ENCODE peak calls at places on chromosomes 13 and 19, in six cellular contexts. One of them, this sample, is unnamed.

GRCh38 chr19:3538965-3539742 is at the start of gene TEKTIP1:
- DNase-seq in activated CD4-positive, alpha-beta T cell treated with anti-CD3 and anti-CD28 coated beads, Interleukin-2, amount 50 U/mL, for 1 hour: no peak
- DNase-seq in activated B cell treated with CpG ODN at 0.5 μM for 24 hours: no peak
- DNase-seq in stimulated activated CD8-positive, alpha-beta memory T cell treated with anti-CD3 and anti-CD28 coated beads, Interleukin-7, amount 100 ng/mL, for 4 hours: no peak
- DNase-seq in iPS-NIHi11: peak; percentile 70
- DNase-seq in breast epithelium: no peak
- DNase-seq in this sample: no peak

GRCh38 chr13:80215368-80215767 is 125.6 kb downstream of the SPRY2 start:
- DNase-seq in stimulated activated CD8-positive, alpha-beta memory T cell treated with anti-CD3 and anti-CD28 coated beads, Interleukin-7, amount 100 ng/mL, for 4 hours: no peak
- DNase-seq in activated CD4-positive, alpha-beta T cell treated with anti-CD3 and anti-CD28 coated beads, Interleukin-2, amount 50 U/mL, for 1 hour: no peak
- DNase-seq in breast epithelium: no peak
- DNase-seq in activated B cell treated with CpG ODN at 0.5 μM for 24 hours: no peak
- DNase-seq in iPS-NIHi11: no peak
- DNase-seq in this sample: no peak

GRCh38 chr13:105969761-105970160 is 565.7 kb downstream of the EFNB2 start:
- DNase-seq in breast epithelium: no peak
- DNase-seq in iPS-NIHi11: no peak
- DNase-seq in stimulated activated CD8-positive, alpha-beta memory T cell treated with anti-CD3 and anti-CD28 coated beads, Interleukin-7, amount 100 ng/mL, for 4 hours: no peak
- DNase-seq in activated CD4-positive, alpha-beta T cell treated with anti-CD3 and anti-CD28 coated beads, Interleukin-2, amount 50 U/mL, for 1 hour: no peak
- DNase-seq in activated B cell treated with CpG ODN at 0.5 μM for 24 hours: no peak
- DNase-seq in this sample: no peak

GRCh38 chr19:3184847-3185481 is 766 bp upstream of the NCLN start:
- DNase-seq in iPS-NIHi11: no peak
- DNase-seq in activated CD4-positive, alpha-beta T cell treated with anti-CD3 and anti-CD28 coated beads, Interleukin-2, amount 50 U/mL, for 1 hour: peak; percentile 68
- DNase-seq in activated B cell treated with CpG ODN at 0.5 μM for 24 hours: no peak
- DNase-seq in stimulated activated CD8-positive, alpha-beta memory T cell treated with anti-CD3 and anti-CD28 coated beads, Interleukin-7, amount 100 ng/mL, for 4 hours: no peak
- DNase-seq in breast epithelium: peak; percentile 69
- DNase-seq in this sample: no peak

GRCh38 chr19:34507414-34508067 is 26.0 kb downstream of the WTIP start:
- DNase-seq in activated CD4-positive, alpha-beta T cell treated with anti-CD3 and anti-CD28 coated beads, Interleukin-2, amount 50 U/mL, for 1 hour: no peak
- DNase-seq in iPS-NIHi11: no peak
- DNase-seq in stimulated activated CD8-positive, alpha-beta memory T cell treated with anti-CD3 and anti-CD28 coated beads, Interleukin-7, amount 100 ng/mL, for 4 hours: no peak
- DNase-seq in activated B cell treated with CpG ODN at 0.5 μM for 24 hours: no peak
- DNase-seq in breast epithelium: peak; percentile 7
- DNase-seq in this sample: no peak

GRCh38 chr13:27977476-27978300 is 8.6 kb upstream of the CDX2 start:
- DNase-seq in iPS-NIHi11: no peak
- DNase-seq in activated B cell treated with CpG ODN at 0.5 μM for 24 hours: no peak
- DNase-seq in activated CD4-positive, alpha-beta T cell treated with anti-CD3 and anti-CD28 coated beads, Interleukin-2, amount 50 U/mL, for 1 hour: no peak
- DNase-seq in stimulated activated CD8-positive, alpha-beta memory T cell treated with anti-CD3 and anti-CD28 coated beads, Interleukin-7, amount 100 ng/mL, for 4 hours: no peak
- DNase-seq in breast epithelium: no peak
- DNase-seq in this sample: no peak

GRCh38 chr13:40485611-40486517 is 180.6 kb downstream of the FOXO1 start:
- DNase-seq in activated CD4-positive, alpha-beta T cell treated with anti-CD3 and anti-CD28 coated beads, Interleukin-2, amount 50 U/mL, for 1 hour: peak; percentile 67
- DNase-seq in iPS-NIHi11: no peak
- DNase-seq in activated B cell treated with CpG ODN at 0.5 μM for 24 hours: no peak
- DNase-seq in stimulated activated CD8-positive, alpha-beta memory T cell treated with anti-CD3 and anti-CD28 coated beads, Interleukin-7, amount 100 ng/mL, for 4 hours: peak; percentile 43
- DNase-seq in breast epithelium: no peak
- DNase-seq in this sample: no peak

GRCh38 chr13:110949628-110950027 is 34.8 kb upstream of the ANKRD10 start:
- DNase-seq in stimulated activated CD8-positive, alpha-beta memory T cell treated with anti-CD3 and anti-CD28 coated beads, Interleukin-7, amount 100 ng/mL, for 4 hours: no peak
- DNase-seq in activated CD4-positive, alpha-beta T cell treated with anti-CD3 and anti-CD28 coated beads, Interleukin-2, amount 50 U/mL, for 1 hour: no peak
- DNase-seq in breast epithelium: no peak
- DNase-seq in activated B cell treated with CpG ODN at 0.5 μM for 24 hours: no peak
- DNase-seq in iPS-NIHi11: no peak
- DNase-seq in this sample: no peak

GRCh38 chr13:51488212-51488611 is 35.4 kb upstream of the INTS6 start:
- DNase-seq in breast epithelium: no peak
- DNase-seq in activated B cell treated with CpG ODN at 0.5 μM for 24 hours: no peak
- DNase-seq in iPS-NIHi11: no peak
- DNase-seq in activated CD4-positive, alpha-beta T cell treated with anti-CD3 and anti-CD28 coated beads, Interleukin-2, amount 50 U/mL, for 1 hour: no peak
- DNase-seq in stimulated activated CD8-positive, alpha-beta memory T cell treated with anti-CD3 and anti-CD28 coated beads, Interleukin-7, amount 100 ng/mL, for 4 hours: no peak
- DNase-seq in this sample: no peak

GRCh38 chr19:38697197-38697596 is 47.1 kb downstream of the CAPN12 start:
- DNase-seq in activated CD4-positive, alpha-beta T cell treated with anti-CD3 and anti-CD28 coated beads, Interleukin-2, amount 50 U/mL, for 1 hour: no peak
- DNase-seq in iPS-NIHi11: no peak
- DNase-seq in activated B cell treated with CpG ODN at 0.5 μM for 24 hours: no peak
- DNase-seq in breast epithelium: no peak
- DNase-seq in stimulated activated CD8-positive, alpha-beta memory T cell treated with anti-CD3 and anti-CD28 coated beads, Interleukin-7, amount 100 ng/mL, for 4 hours: no peak
- DNase-seq in this sample: no peak

GRCh38 chr19:681029-681626 is 4.9 kb downstream of the FSTL3 start:
- DNase-seq in stimulated activated CD8-positive, alpha-beta memory T cell treated with anti-CD3 and anti-CD28 coated beads, Interleukin-7, amount 100 ng/mL, for 4 hours: no peak
- DNase-seq in activated B cell treated with CpG ODN at 0.5 μM for 24 hours: no peak
- DNase-seq in activated CD4-positive, alpha-beta T cell treated with anti-CD3 and anti-CD28 coated beads, Interleukin-2, amount 50 U/mL, for 1 hour: peak; percentile 93
- DNase-seq in breast epithelium: no peak
- DNase-seq in iPS-NIHi11: peak; percentile 88
- DNase-seq in this sample: no peak

GRCh38 chr13:20428666-20429644 is 96.7 kb downstream of the CRYL1 start:
- DNase-seq in activated B cell treated with CpG ODN at 0.5 μM for 24 hours: no peak
- DNase-seq in iPS-NIHi11: no peak
- DNase-seq in activated CD4-positive, alpha-beta T cell treated with anti-CD3 and anti-CD28 coated beads, Interleukin-2, amount 50 U/mL, for 1 hour: no peak
- DNase-seq in breast epithelium: no peak
- DNase-seq in stimulated activated CD8-positive, alpha-beta memory T cell treated with anti-CD3 and anti-CD28 coated beads, Interleukin-7, amount 100 ng/mL, for 4 hours: no peak
- DNase-seq in this sample: no peak

GRCh38 chr19:51407631-51408131 is 9.8 kb downstream of the SIGLEC10 start:
- DNase-seq in activated CD4-positive, alpha-beta T cell treated with anti-CD3 and anti-CD28 coated beads, Interleukin-2, amount 50 U/mL, for 1 hour: no peak
- DNase-seq in breast epithelium: no peak
- DNase-seq in iPS-NIHi11: peak; percentile 51
- DNase-seq in stimulated activated CD8-positive, alpha-beta memory T cell treated with anti-CD3 and anti-CD28 coated beads, Interleukin-7, amount 100 ng/mL, for 4 hours: no peak
- DNase-seq in activated B cell treated with CpG ODN at 0.5 μM for 24 hours: no peak
- DNase-seq in this sample: no peak

GRCh38 chr19:47419037-47419783 is at the start of gene MEIS3:
- DNase-seq in stimulated activated CD8-positive, alpha-beta memory T cell treated with anti-CD3 and anti-CD28 coated beads, Interleukin-7, amount 100 ng/mL, for 4 hours: no peak
- DNase-seq in breast epithelium: no peak
- DNase-seq in activated B cell treated with CpG ODN at 0.5 μM for 24 hours: no peak
- DNase-seq in iPS-NIHi11: peak; percentile 56
- DNase-seq in activated CD4-positive, alpha-beta T cell treated with anti-CD3 and anti-CD28 coated beads, Interleukin-2, amount 50 U/mL, for 1 hour: no peak
- DNase-seq in this sample: no peak

GRCh38 chr13:71274923-71275593 is 591.9 kb downstream of the DACH1 start:
- DNase-seq in stimulated activated CD8-positive, alpha-beta memory T cell treated with anti-CD3 and anti-CD28 coated beads, Interleukin-7, amount 100 ng/mL, for 4 hours: no peak
- DNase-seq in breast epithelium: no peak
- DNase-seq in iPS-NIHi11: no peak
- DNase-seq in activated CD4-positive, alpha-beta T cell treated with anti-CD3 and anti-CD28 coated beads, Interleukin-2, amount 50 U/mL, for 1 hour: no peak
- DNase-seq in activated B cell treated with CpG ODN at 0.5 μM for 24 hours: no peak
- DNase-seq in this sample: no peak

GRCh38 chr13:95607363-95607762 is 37.1 kb downstream of the DZIP1 start:
- DNase-seq in iPS-NIHi11: no peak
- DNase-seq in activated CD4-positive, alpha-beta T cell treated with anti-CD3 and anti-CD28 coated beads, Interleukin-2, amount 50 U/mL, for 1 hour: no peak
- DNase-seq in breast epithelium: no peak
- DNase-seq in stimulated activated CD8-positive, alpha-beta memory T cell treated with anti-CD3 and anti-CD28 coated beads, Interleukin-7, amount 100 ng/mL, for 4 hours: no peak
- DNase-seq in activated B cell treated with CpG ODN at 0.5 μM for 24 hours: no peak
- DNase-seq in this sample: no peak

GRCh38 chr13:37597477-37597876 is 1.1 kb downstream of the POSTN start:
- DNase-seq in stimulated activated CD8-positive, alpha-beta memory T cell treated with anti-CD3 and anti-CD28 coated beads, Interleukin-7, amount 100 ng/mL, for 4 hours: no peak
- DNase-seq in iPS-NIHi11: no peak
- DNase-seq in activated CD4-positive, alpha-beta T cell treated with anti-CD3 and anti-CD28 coated beads, Interleukin-2, amount 50 U/mL, for 1 hour: no peak
- DNase-seq in activated B cell treated with CpG ODN at 0.5 μM for 24 hours: no peak
- DNase-seq in breast epithelium: no peak
- DNase-seq in this sample: no peak

GRCh38 chr13:114015608-114016295 is 41.9 kb upstream of the C13orf46 start:
- DNase-seq in activated CD4-positive, alpha-beta T cell treated with anti-CD3 and anti-CD28 coated beads, Interleukin-2, amount 50 U/mL, for 1 hour: no peak
- DNase-seq in iPS-NIHi11: no peak
- DNase-seq in activated B cell treated with CpG ODN at 0.5 μM for 24 hours: no peak
- DNase-seq in breast epithelium: peak; percentile 48
- DNase-seq in stimulated activated CD8-positive, alpha-beta memory T cell treated with anti-CD3 and anti-CD28 coated beads, Interleukin-7, amount 100 ng/mL, for 4 hours: no peak
- DNase-seq in this sample: no peak

GRCh38 chr19:33752018-33752790 is 44.5 kb upstream of the KCTD15 start:
- DNase-seq in stimulated activated CD8-positive, alpha-beta memory T cell treated with anti-CD3 and anti-CD28 coated beads, Interleukin-7, amount 100 ng/mL, for 4 hours: no peak
- DNase-seq in activated B cell treated with CpG ODN at 0.5 μM for 24 hours: no peak
- DNase-seq in breast epithelium: no peak
- DNase-seq in iPS-NIHi11: no peak
- DNase-seq in activated CD4-positive, alpha-beta T cell treated with anti-CD3 and anti-CD28 coated beads, Interleukin-2, amount 50 U/mL, for 1 hour: no peak
- DNase-seq in this sample: no peak

GRCh38 chr19:3145909-3146676 is 10.3 kb downstream of the GNA15 start:
- DNase-seq in activated B cell treated with CpG ODN at 0.5 μM for 24 hours: no peak
- DNase-seq in activated CD4-positive, alpha-beta T cell treated with anti-CD3 and anti-CD28 coated beads, Interleukin-2, amount 50 U/mL, for 1 hour: no peak
- DNase-seq in iPS-NIHi11: no peak
- DNase-seq in breast epithelium: no peak
- DNase-seq in stimulated activated CD8-positive, alpha-beta memory T cell treated with anti-CD3 and anti-CD28 coated beads, Interleukin-7, amount 100 ng/mL, for 4 hours: no peak
- DNase-seq in this sample: no peak

GRCh38 chr19:43504426-43505185 is at the start of gene PHLDB3:
- DNase-seq in activated CD4-positive, alpha-beta T cell treated with anti-CD3 and anti-CD28 coated beads, Interleukin-2, amount 50 U/mL, for 1 hour: peak; percentile 49
- DNase-seq in activated B cell treated with CpG ODN at 0.5 μM for 24 hours: no peak
- DNase-seq in breast epithelium: peak; percentile 57
- DNase-seq in stimulated activated CD8-positive, alpha-beta memory T cell treated with anti-CD3 and anti-CD28 coated beads, Interleukin-7, amount 100 ng/mL, for 4 hours: no peak
- DNase-seq in iPS-NIHi11: peak; percentile 68
- DNase-seq in this sample: no peak

GRCh38 chr13:94546071-94546839 is 49.7 kb downstream of the TGDS start:
- DNase-seq in iPS-NIHi11: no peak
- DNase-seq in stimulated activated CD8-positive, alpha-beta memory T cell treated with anti-CD3 and anti-CD28 coated beads, Interleukin-7, amount 100 ng/mL, for 4 hours: no peak
- DNase-seq in breast epithelium: no peak
- DNase-seq in activated B cell treated with CpG ODN at 0.5 μM for 24 hours: no peak
- DNase-seq in activated CD4-positive, alpha-beta T cell treated with anti-CD3 and anti-CD28 coated beads, Interleukin-2, amount 50 U/mL, for 1 hour: no peak
- DNase-seq in this sample: no peak

GRCh38 chr13:32150794-32151193 is 119.2 kb downstream of the FRY start:
- DNase-seq in stimulated activated CD8-positive, alpha-beta memory T cell treated with anti-CD3 and anti-CD28 coated beads, Interleukin-7, amount 100 ng/mL, for 4 hours: no peak
- DNase-seq in activated CD4-positive, alpha-beta T cell treated with anti-CD3 and anti-CD28 coated beads, Interleukin-2, amount 50 U/mL, for 1 hour: no peak
- DNase-seq in iPS-NIHi11: no peak
- DNase-seq in breast epithelium: peak; percentile 32
- DNase-seq in activated B cell treated with CpG ODN at 0.5 μM for 24 hours: no peak
- DNase-seq in this sample: no peak

GRCh38 chr19:5953680-5954213 is 24.2 kb downstream of the RANBP3 start:
- DNase-seq in iPS-NIHi11: no peak
- DNase-seq in breast epithelium: no peak
- DNase-seq in activated CD4-positive, alpha-beta T cell treated with anti-CD3 and anti-CD28 coated beads, Interleukin-2, amount 50 U/mL, for 1 hour: no peak
- DNase-seq in activated B cell treated with CpG ODN at 0.5 μM for 24 hours: no peak
- DNase-seq in stimulated activated CD8-positive, alpha-beta memory T cell treated with anti-CD3 and anti-CD28 coated beads, Interleukin-7, amount 100 ng/mL, for 4 hours: no peak
- DNase-seq in this sample: no peak

GRCh38 chr13:98672947-98673545 is 79.4 kb downstream of the SLC15A1 start:
- DNase-seq in activated CD4-positive, alpha-beta T cell treated with anti-CD3 and anti-CD28 coated beads, Interleukin-2, amount 50 U/mL, for 1 hour: peak; percentile 39
- DNase-seq in breast epithelium: peak; percentile 62
- DNase-seq in stimulated activated CD8-positive, alpha-beta memory T cell treated with anti-CD3 and anti-CD28 coated beads, Interleukin-7, amount 100 ng/mL, for 4 hours: peak; percentile 17
- DNase-seq in iPS-NIHi11: peak; percentile 87
- DNase-seq in activated B cell treated with CpG ODN at 0.5 μM for 24 hours: peak; percentile 19
- DNase-seq in this sample: no peak

GRCh38 chr19:36008336-36008978 is at the start of gene SYNE4:
- DNase-seq in activated CD4-positive, alpha-beta T cell treated with anti-CD3 and anti-CD28 coated beads, Interleukin-2, amount 50 U/mL, for 1 hour: no peak
- DNase-seq in breast epithelium: peak; percentile 82
- DNase-seq in iPS-NIHi11: peak; percentile 90
- DNase-seq in activated B cell treated with CpG ODN at 0.5 μM for 24 hours: no peak
- DNase-seq in stimulated activated CD8-positive, alpha-beta memory T cell treated with anti-CD3 and anti-CD28 coated beads, Interleukin-7, amount 100 ng/mL, for 4 hours: no peak
- DNase-seq in this sample: no peak

GRCh38 chr19:5281588-5281987 is 59.0 kb downstream of the PTPRS start:
- DNase-seq in iPS-NIHi11: no peak
- DNase-seq in activated CD4-positive, alpha-beta T cell treated with anti-CD3 and anti-CD28 coated beads, Interleukin-2, amount 50 U/mL, for 1 hour: no peak
- DNase-seq in stimulated activated CD8-positive, alpha-beta memory T cell treated with anti-CD3 and anti-CD28 coated beads, Interleukin-7, amount 100 ng/mL, for 4 hours: no peak
- DNase-seq in activated B cell treated with CpG ODN at 0.5 μM for 24 hours: no peak
- DNase-seq in breast epithelium: peak; percentile 36
- DNase-seq in this sample: no peak